ENCODE peak calls at places on chromosomes 5 and 9, in four cellular contexts. M is lung, G is adrenal gland, F is activated T-cell treated with anti-CD3 and anti-CD28 coated beads for 4 hours. P is an unnamed sample.

GRCh38 chr5:110323357-110323756 is 403.1 kb downstream of the TMEM232 start:
- DNase-seq in M (no peak), G (no peak), F (no peak), P (no peak)

GRCh38 chr5:130652178-130652577 is 512.9 kb downstream of the HINT1 start:
- DNase-seq in M (no peak), G (no peak), F (no peak), P (no peak)

GRCh38 chr5:121819661-121820261 is 31.9 kb upstream of the FTMT start:
- DNase-seq in M (no peak), G (no peak), F (no peak), P (no peak)

GRCh38 chr5:79416499-79416898 is 97.4 kb downstream of the HOMER1 start:
- DNase-seq in M (no peak), G (no peak), F (no peak), P (peak)

GRCh38 chr5:68817696-68818695 is 275.8 kb upstream of the SLC30A5 start:
- DNase-seq in M (no peak), G (no peak), F (no peak), P (no peak)

GRCh38 chr5:73189816-73190451 is 16.9 kb downstream of the TMEM174 start:
- DNase-seq in M (no peak), G (peak), F (no peak), P (no peak)

GRCh38 chr9:2413196-2413840 is 208.3 kb upstream of the VLDLR start:
- DNase-seq in M (no peak), G (no peak), F (no peak), P (no peak)

GRCh38 chr9:112380771-112381181 is 868 bp downstream of the HSDL2 start:
- DNase-seq in M (no peak), G (peak), F (no peak), P (no peak)

GRCh38 chr5:139131062-139131856 is 66.9 kb downstream of the SIL1 start:
- DNase-seq in M (peak), G (peak), F (no peak), P (no peak)